ENCODE peak calls at places on chromosomes 3 and 15, in eight cellular contexts. B is NCI-H460, K is cardiac septum, E is pancreas, X is T-helper 2 cell, L is IMR-90, F is RKO, Z is foreskin fibroblast. Y is an unnamed sample.

GRCh38 chr15:58616171-58616570 is 133.3 kb downstream of the ADAM10 start:
- DNase-seq in B (no peak), K (no peak), E (no peak), X (no peak), L (no peak), F (no peak), Z (no peak), Y (no peak)

GRCh38 chr15:38642689-38643270 is 78.2 kb upstream of the RASGRP1 start:
- DNase-seq in B (no peak), K (no peak), E (no peak), X (no peak), L (no peak), F (no peak), Z (no peak), Y (no peak)

GRCh38 chr15:50971542-50971941 is 63.1 kb downstream of the AP4E1 start:
- DNase-seq in B (no peak), K (no peak), E (no peak), X (no peak), L (no peak), F (no peak), Z (no peak), Y (no peak)

GRCh38 chr3:81013360-81013759 is 748.1 kb downstream of the GBE1 start:
- DNase-seq in B (no peak), K (no peak), E (no peak), X (no peak), L (no peak), F (no peak), Z (no peak), Y (no peak)

GRCh38 chr3:23594897-23595670 is 210.7 kb upstream of the UBE2E1 start:
- DNase-seq in B (no peak), K (no peak), E (no peak), X (no peak), L (peak; percentile 12), F (no peak), Z (no peak), Y (no peak)

GRCh38 chr3:182349951-182350350 is 443.4 kb upstream of the ATP11B start:
- DNase-seq in B (no peak), K (no peak), E (no peak), X (no peak), L (no peak), F (no peak), Z (no peak), Y (no peak)

GRCh38 chr3:155846119-155846518 is 8.1 kb downstream of the SLC33A1 start:
- DNase-seq in B (no peak), K (no peak), E (no peak), X (no peak), L (no peak), F (no peak), Z (no peak), Y (no peak)

GRCh38 chr3:31713820-31714511 is 181.2 kb downstream of the STT3B start:
- DNase-seq in B (no peak), K (no peak), E (no peak), X (no peak), L (no peak), F (no peak), Z (no peak), Y (no peak)

GRCh38 chr3:152069871-152070270 is 196.4 kb downstream of the SUCNR1 start:
- DNase-seq in B (no peak), K (no peak), E (no peak), X (no peak), L (peak; percentile 38), F (peak; percentile 1), Z (no peak), Y (no peak)

GRCh38 chr3:116391296-116392201 is 53.7 kb downstream of the LSAMP start:
- DNase-seq in B (no peak), K (peak; percentile 73), E (no peak), X (no peak), L (no peak), F (no peak), Z (no peak), Y (no peak)

GRCh38 chr3:143295201-143296080 is 175.9 kb downstream of the CHST2 start:
- DNase-seq in B (no peak), K (no peak), E (no peak), X (no peak), L (no peak), F (no peak), Z (no peak), Y (no peak)

GRCh38 chr3:34782876-34783275 is 856.4 kb upstream of the ARPP21 start:
- DNase-seq in B (no peak), K (no peak), E (no peak), X (no peak), L (no peak), F (no peak), Z (no peak), Y (no peak)

GRCh38 chr3:12588674-12589054 is 31.8 kb downstream of the MKRN2 start:
- DNase-seq in B (no peak), K (no peak), E (no peak), X (no peak), L (no peak), F (no peak), Z (no peak), Y (no peak)

GRCh38 chr3:31452495-31453106 is 80.1 kb upstream of the STT3B start:
- DNase-seq in B (no peak), K (no peak), E (no peak), X (no peak), L (no peak), F (no peak), Z (no peak), Y (no peak)

GRCh38 chr3:14320221-14320620 is 82.2 kb upstream of the SLC6A6 start:
- DNase-seq in B (no peak), K (no peak), E (no peak), X (no peak), L (no peak), F (no peak), Z (no peak), Y (no peak)

GRCh38 chr3:144114767-144115166 is 143.1 kb downstream of the DIPK2A start:
- DNase-seq in B (peak; percentile 11), K (no peak), E (no peak), X (no peak), L (peak; percentile 3), F (no peak), Z (no peak), Y (no peak)

GRCh38 chr15:41622901-41623300 is 37.3 kb upstream of the MGA start:
- DNase-seq in B (no peak), K (no peak), E (no peak), X (no peak), L (no peak), F (no peak), Z (no peak), Y (no peak)

GRCh38 chr15:94265009-94265408 is 33.6 kb downstream of the MCTP2 start:
- DNase-seq in B (no peak), K (no peak), E (no peak), X (no peak), L (peak; percentile 55), F (no peak), Z (no peak), Y (no peak)

GRCh38 chr15:79978694-79979519 is 7.9 kb upstream of the BCL2A1 start:
- DNase-seq in B (no peak), K (no peak), E (no peak), X (no peak), L (peak; percentile 89), F (no peak), Z (peak; percentile 65), Y (no peak)

Y was measured in pulmonary artery endothelial cell.